ENCODE peak calls at places on chromosomes 16 and 17, in five cellular contexts. A, J, M, V and U are unnamed samples.

GRCh38 chr16:16861546-16861945 is 482.6 kb downstream of the NPIPA7 start:
- ATAC-seq in J (peak), M (no peak), A (peak), V (no peak), U (peak)

GRCh38 chr17:33284022-33284421 is 9.1 kb downstream of the ASIC2 start:
- ATAC-seq in A (peak), J (no peak), V (no peak), M (no peak), U (peak)

GRCh38 chr17:65228734-65229390 is 91.7 kb downstream of the RGS9 start:
- ATAC-seq in M (peak), J (no peak), V (peak), A (no peak), U (peak)

GRCh38 chr17:53142890-53143289 is 679.8 kb upstream of the KIF2B start:
- ATAC-seq in A (peak), V (no peak), J (no peak), M (no peak), U (no peak)

GRCh38 chr17:49597438-49597837 is 21.8 kb downstream of the NXPH3 start:
- ATAC-seq in A (no peak), M (no peak), V (no peak), J (no peak), U (no peak)

GRCh38 chr17:82978765-82979349 is 100.6 kb upstream of the METRNL start:
- ATAC-seq in A (no peak), V (peak), M (peak), J (peak), U (no peak)

GRCh38 chr17:4560837-4561241 is 462 bp upstream of the GGT6 start:
- ATAC-seq in A (no peak), M (no peak), V (no peak), J (no peak), U (no peak)

GRCh38 chr16:56974549-56975300 is 13.0 kb downstream of the CETP start:
- ATAC-seq in A (no peak), V (no peak), M (no peak), J (no peak), U (no peak)

GRCh38 chr17:18920911-18921441 is 31.0 kb upstream of the SLC5A10 start:
- ATAC-seq in V (peak), J (no peak), M (peak), A (peak), U (peak)

GRCh38 chr17:40306395-40306794 is 2.6 kb upstream of the RARA start:
- ATAC-seq in A (no peak), V (no peak), M (no peak), J (no peak), U (no peak)

GRCh38 chr17:27354491-27355081 is 60.7 kb downstream of the WSB1 start:
- ATAC-seq in J (peak), V (no peak), M (no peak), A (no peak), U (no peak)